ENCODE peak calls at places on chromosomes 6 and 20, in six cellular contexts. One of them, this sample, is unnamed. For H3K9me3, the result is how much of the 10 kb centered on the place peaks cover.

GRCh38 chr6:109526905-109527628 is 44.0 kb upstream of the ZBTB24 start:
- DNase-seq in A549: peak
- DNase-seq in adrenal gland: peak
- DNase-seq in keratinocyte: no peak
- DNase-seq in tibial artery: no peak
- DNase-seq in uterus: no peak
- DNase-seq in this sample: no peak

GRCh38 chr6:127186889-127187288 is 68.4 kb downstream of the RSPO3 start:
- DNase-seq in A549: peak
- DNase-seq in adrenal gland: peak
- DNase-seq in keratinocyte: no peak
- DNase-seq in tibial artery: peak
- DNase-seq in uterus: no peak
- DNase-seq in this sample: peak

GRCh38 chr6:26296857-26297648 is 67.9 kb upstream of the BTN3A2 start:
- DNase-seq in A549: no peak
- DNase-seq in adrenal gland: peak
- DNase-seq in keratinocyte: no peak
- DNase-seq in tibial artery: no peak
- DNase-seq in uterus: no peak
- DNase-seq in this sample: no peak

GRCh38 chr20:41862023-41862422 is 243.8 kb upstream of the CHD6 start:
- DNase-seq in A549: no peak
- DNase-seq in adrenal gland: no peak
- DNase-seq in keratinocyte: no peak
- DNase-seq in tibial artery: no peak
- DNase-seq in uterus: no peak
- DNase-seq in this sample: no peak

GRCh38 chr6:74597266-74597665 is 608.6 kb downstream of the COL12A1 start:
- DNase-seq in A549: no peak
- DNase-seq in adrenal gland: no peak
- DNase-seq in keratinocyte: no peak
- DNase-seq in tibial artery: no peak
- DNase-seq in uterus: no peak
- DNase-seq in this sample: no peak

GRCh38 chr6:12875061-12875460 is 158.5 kb downstream of the PHACTR1 start:
- DNase-seq in A549: no peak
- DNase-seq in adrenal gland: peak
- DNase-seq in keratinocyte: no peak
- DNase-seq in tibial artery: no peak
- DNase-seq in uterus: no peak
- DNase-seq in this sample: no peak

GRCh38 chr6:157611406-157611805 is 211.6 kb upstream of the SNX9 start:
- DNase-seq in A549: no peak
- DNase-seq in adrenal gland: no peak
- DNase-seq in keratinocyte: no peak
- DNase-seq in tibial artery: no peak
- DNase-seq in uterus: no peak
- DNase-seq in this sample: peak

GRCh38 chr20:31670371-31671228 is 32.9 kb downstream of the COX4I2 start:
- DNase-seq in A549: no peak
- DNase-seq in adrenal gland: peak
- DNase-seq in keratinocyte: no peak
- DNase-seq in tibial artery: peak
- DNase-seq in uterus: peak
- DNase-seq in this sample: peak

GRCh38 chr20:4038047-4038459 is 22.7 kb upstream of the RNF24 start:
- DNase-seq in A549: peak
- DNase-seq in adrenal gland: peak
- DNase-seq in keratinocyte: no peak
- DNase-seq in tibial artery: peak
- DNase-seq in uterus: no peak
- DNase-seq in this sample: peak

GRCh38 chr6:84524636-84525035 is 239.8 kb downstream of the TBX18 start:
- DNase-seq in A549: no peak
- DNase-seq in adrenal gland: no peak
- DNase-seq in keratinocyte: no peak
- DNase-seq in tibial artery: no peak
- DNase-seq in uterus: no peak
- DNase-seq in this sample: no peak

GRCh38 chr20:38173237-38174156 is 8.4 kb upstream of the TGM2 start:
- DNase-seq in A549: peak
- DNase-seq in adrenal gland: peak
- DNase-seq in keratinocyte: no peak
- DNase-seq in tibial artery: peak
- DNase-seq in uterus: peak
- DNase-seq in this sample: no peak

GRCh38 chr6:135280375-135281136 is 99.4 kb downstream of the MYB start:
- DNase-seq in A549: no peak
- DNase-seq in adrenal gland: peak
- DNase-seq in keratinocyte: no peak
- DNase-seq in tibial artery: peak
- DNase-seq in uterus: no peak
- DNase-seq in this sample: no peak

GRCh38 chr6:151276112-151276745 is 36.5 kb downstream of the AKAP12 start:
- DNase-seq in A549: peak
- DNase-seq in adrenal gland: no peak
- DNase-seq in keratinocyte: no peak
- DNase-seq in tibial artery: no peak
- DNase-seq in uterus: no peak
- DNase-seq in this sample: no peak

GRCh38 chr20:29298759-29299613 is 1958.5 kb upstream of the DEFB115 start:
- DNase-seq in A549: no peak
- DNase-seq in adrenal gland: no peak
- DNase-seq in keratinocyte: no peak
- DNase-seq in tibial artery: no peak
- DNase-seq in uterus: no peak
- DNase-seq in this sample: no peak

GRCh38 chr20:29297411-29298270 is 1959.8 kb upstream of the DEFB115 start:
- DNase-seq in A549: no peak
- DNase-seq in adrenal gland: no peak
- DNase-seq in keratinocyte: no peak
- DNase-seq in tibial artery: no peak
- DNase-seq in uterus: no peak
- DNase-seq in this sample: no peak

GRCh38 chr20:29299811-29300578 is 1957.5 kb upstream of the DEFB115 start:
- DNase-seq in A549: no peak
- DNase-seq in adrenal gland: no peak
- DNase-seq in keratinocyte: no peak
- DNase-seq in tibial artery: no peak
- DNase-seq in uterus: no peak
- DNase-seq in this sample: no peak

GRCh38 chr20:29296256-29297230 is 1960.9 kb upstream of the DEFB115 start:
- DNase-seq in A549: no peak
- DNase-seq in adrenal gland: no peak
- DNase-seq in keratinocyte: no peak
- DNase-seq in tibial artery: no peak
- DNase-seq in uterus: no peak
- DNase-seq in this sample: no peak

GRCh38 chr20:29298271-29298590 is 1959.2 kb upstream of the DEFB115 start:
- DNase-seq in A549: no peak
- DNase-seq in adrenal gland: no peak
- DNase-seq in keratinocyte: no peak
- DNase-seq in tibial artery: no peak
- DNase-seq in uterus: no peak
- DNase-seq in this sample: no peak
- H3K9me3 ChIP-seq in A549: under half
- H3K9me3 ChIP-seq in adrenal gland: under half
- H3K9me3 ChIP-seq in keratinocyte: under half
- H3K9me3 ChIP-seq in tibial artery: under half
- H3K9me3 ChIP-seq in uterus: under half
- H3K9me3 ChIP-seq in this sample: under half

DNA sequence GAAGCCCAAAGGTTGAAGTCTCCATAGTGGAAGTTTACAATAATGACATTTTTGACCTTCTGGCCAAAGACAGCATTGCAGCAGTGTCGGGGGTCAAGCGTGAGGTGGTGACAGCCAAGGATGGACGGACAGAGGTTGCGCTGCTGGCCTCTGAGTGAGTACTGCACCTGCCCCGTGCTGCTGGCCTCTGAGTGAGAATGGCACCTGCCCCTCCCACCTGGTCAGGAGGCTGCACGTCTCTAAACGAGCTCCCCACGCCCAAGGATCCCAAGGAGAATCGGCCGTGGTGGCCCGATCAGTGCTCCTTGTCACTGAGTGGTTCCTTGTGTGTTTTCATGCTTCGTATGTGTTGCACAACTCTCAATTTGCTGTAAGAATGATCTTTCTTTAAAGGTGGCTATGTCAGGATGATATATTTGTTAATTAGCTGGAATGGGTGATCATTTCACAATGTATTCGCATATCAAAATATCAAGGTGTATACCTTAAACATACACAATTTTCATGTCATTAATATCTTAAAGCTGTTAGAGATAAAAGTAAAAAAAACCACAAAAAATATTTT is 40.4 kb downstream of the FRMD1 start:
- DNase-seq in A549: no peak
- DNase-seq in adrenal gland: no peak
- DNase-seq in keratinocyte: no peak
- DNase-seq in tibial artery: no peak
- DNase-seq in uterus: peak
- DNase-seq in this sample: peak
- H3K9me3 ChIP-seq in A549: under half
- H3K9me3 ChIP-seq in adrenal gland: under half
- H3K9me3 ChIP-seq in keratinocyte: under half
- H3K9me3 ChIP-seq in tibial artery: under half
- H3K9me3 ChIP-seq in uterus: under half
- H3K9me3 ChIP-seq in this sample: under half

GRCh38 chr6:98937351-98937750 is 10.4 kb downstream of the FBXL4 start:
- DNase-seq in A549: no peak
- DNase-seq in adrenal gland: no peak
- DNase-seq in keratinocyte: no peak
- DNase-seq in tibial artery: no peak
- DNase-seq in uterus: no peak
- DNase-seq in this sample: no peak

GRCh38 chr6:98944598-98945011 is 3.1 kb downstream of the FBXL4 start:
- DNase-seq in A549: peak
- DNase-seq in adrenal gland: peak
- DNase-seq in keratinocyte: no peak
- DNase-seq in tibial artery: no peak
- DNase-seq in uterus: no peak
- DNase-seq in this sample: no peak

GRCh38 chr6:98942263-98942803 is 5.4 kb downstream of the FBXL4 start:
- DNase-seq in A549: peak
- DNase-seq in adrenal gland: no peak
- DNase-seq in keratinocyte: no peak
- DNase-seq in tibial artery: no peak
- DNase-seq in uterus: no peak
- DNase-seq in this sample: no peak

GRCh38 chr6:98944168-98944567 is 3.6 kb downstream of the FBXL4 start:
- DNase-seq in A549: no peak
- DNase-seq in adrenal gland: no peak
- DNase-seq in keratinocyte: no peak
- DNase-seq in tibial artery: no peak
- DNase-seq in uterus: no peak
- DNase-seq in this sample: no peak

GRCh38 chr6:98941319-98941718 is 6.4 kb downstream of the FBXL4 start:
- DNase-seq in A549: no peak
- DNase-seq in adrenal gland: no peak
- DNase-seq in keratinocyte: no peak
- DNase-seq in tibial artery: no peak
- DNase-seq in uterus: no peak
- DNase-seq in this sample: no peak
- H3K9me3 ChIP-seq in A549: under half
- H3K9me3 ChIP-seq in adrenal gland: under half
- H3K9me3 ChIP-seq in keratinocyte: under half
- H3K9me3 ChIP-seq in tibial artery: under half
- H3K9me3 ChIP-seq in uterus: under half
- H3K9me3 ChIP-seq in this sample: under half

DNA sequence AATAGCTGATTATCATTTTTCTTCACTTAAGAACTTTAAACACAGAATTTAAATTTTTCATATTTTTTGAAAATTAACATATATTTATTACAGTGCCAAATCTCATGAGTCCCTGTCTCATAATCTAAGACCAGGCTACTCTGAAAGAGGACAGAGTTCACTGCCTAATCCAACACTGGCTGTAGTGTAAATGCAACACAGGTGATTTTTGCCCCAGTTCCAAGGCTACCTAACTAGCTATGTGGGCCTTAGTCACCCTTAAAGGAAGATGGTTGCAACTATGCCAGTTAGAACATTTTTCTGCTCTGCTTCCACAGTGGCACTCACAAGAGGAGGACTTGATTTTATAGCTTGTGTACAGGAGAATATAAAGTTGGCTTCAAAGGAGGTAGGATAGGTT is 4.9 kb downstream of the SLC25A27 start:
- DNase-seq in A549: no peak
- DNase-seq in adrenal gland: no peak
- DNase-seq in keratinocyte: no peak
- DNase-seq in tibial artery: no peak
- DNase-seq in uterus: no peak
- DNase-seq in this sample: no peak
- H3K9me3 ChIP-seq in A549: under half
- H3K9me3 ChIP-seq in adrenal gland: under half
- H3K9me3 ChIP-seq in keratinocyte: under half
- H3K9me3 ChIP-seq in tibial artery: under half
- H3K9me3 ChIP-seq in uterus: under half
- H3K9me3 ChIP-seq in this sample: under half

DNA sequence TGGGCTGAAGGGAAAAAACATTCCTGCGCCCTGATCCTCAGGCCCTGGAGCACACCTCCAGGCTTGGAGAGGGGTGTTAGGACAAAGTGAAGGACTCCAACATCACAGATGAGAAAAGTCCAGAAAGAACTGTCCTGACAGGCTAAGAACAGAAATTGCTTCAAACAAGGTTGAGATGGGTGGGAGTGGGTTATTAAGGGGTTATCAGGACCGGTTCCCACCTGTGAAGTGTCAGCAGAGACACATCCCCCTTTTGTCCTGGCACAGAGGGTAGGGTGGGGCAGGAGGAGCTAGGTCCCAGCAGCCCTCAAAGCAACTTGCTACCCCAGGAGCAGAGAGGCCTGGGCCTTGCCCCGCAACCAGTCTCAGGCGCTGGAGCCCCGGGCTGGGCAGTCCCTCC is 3.5 kb downstream of the SPDEF start:
- DNase-seq in A549: no peak
- DNase-seq in adrenal gland: no peak
- DNase-seq in keratinocyte: no peak
- DNase-seq in tibial artery: no peak
- DNase-seq in uterus: no peak
- DNase-seq in this sample: no peak
- H3K9me3 ChIP-seq in A549: under half
- H3K9me3 ChIP-seq in adrenal gland: under half
- H3K9me3 ChIP-seq in keratinocyte: under half
- H3K9me3 ChIP-seq in tibial artery: under half
- H3K9me3 ChIP-seq in uterus: under half
- H3K9me3 ChIP-seq in this sample: under half

GRCh38 chr6:164072240-164072666 is 657.7 kb downstream of the QKI start:
- DNase-seq in A549: no peak
- DNase-seq in adrenal gland: no peak
- DNase-seq in keratinocyte: no peak
- DNase-seq in tibial artery: no peak
- DNase-seq in uterus: no peak
- DNase-seq in this sample: no peak
- H3K9me3 ChIP-seq in A549: under half
- H3K9me3 ChIP-seq in adrenal gland: under half
- H3K9me3 ChIP-seq in keratinocyte: under half
- H3K9me3 ChIP-seq in tibial artery: under half
- H3K9me3 ChIP-seq in uterus: under half
- H3K9me3 ChIP-seq in this sample: under half

This sample was measured in suprapubic skin.